ENCODE peak calls at places on chromosomes 12 and 14, in four cellular contexts. O, T, N and U are unnamed samples.

GRCh38 chr12:3134526-3135135 is 57.5 kb downstream of the TSPAN9 start:
- DNase-seq in T (no peak), O (no peak), N (no peak), U (no peak)

GRCh38 chr12:113040722-113041168 is 15.8 kb upstream of the DTX1 start:
- DNase-seq in O (no peak), N (no peak), T (peak), U (peak)

GRCh38 chr14:77000340-77001235 is 27.9 kb downstream of the IRF2BPL start:
- DNase-seq in N (no peak), O (no peak), T (no peak), U (no peak)

GRCh38 chr12:111581434-111582132 is 17.5 kb downstream of the ATXN2 start:
- DNase-seq in N (no peak), T (no peak), O (no peak), U (no peak)

GRCh38 chr14:72169521-72169920 is 237.3 kb downstream of the RGS6 start:
- DNase-seq in N (no peak), O (no peak), T (no peak), U (no peak)

GRCh38 chr12:128298091-128298490 is 31.1 kb downstream of the TMEM132C start:
- DNase-seq in N (no peak), O (no peak), T (no peak), U (no peak)

GRCh38 chr12:108811411-108812185 is 45.8 kb downstream of the SSH1 start:
- DNase-seq in N (no peak), T (no peak), O (no peak), U (no peak)

GRCh38 chr12:57803317-57803893 is 15.1 kb downstream of the AVIL start:
- DNase-seq in O (no peak), N (no peak), T (peak), U (peak)

GRCh38 chr12:82708507-82708906 is 21.8 kb downstream of the TMTC2 start:
- DNase-seq in T (no peak), O (no peak), N (no peak), U (no peak)

GRCh38 chr14:77151918-77152588 is 10.5 kb upstream of the ZDHHC22 start:
- DNase-seq in N (no peak), T (no peak), O (no peak), U (peak)

GRCh38 chr12:53193953-53194716 is 12.9 kb downstream of the ITGB7 start:
- DNase-seq in O (no peak), T (no peak), N (no peak), U (no peak)